ENCODE peak calls at places on chromosomes 12 and 14, in eight cellular contexts. G is heart right ventricle; E is posterior cingulate gyrus; A is Panc1; X is SHP77; T is left cardiac atrium; F is activated T-helper 1 cell treated with anti-CD3 and anti-CD28 coated beads, Interleukin-12 subunit alpha, Interleukin-12 subunit beta, Interleukin-2, Interleukin-4 antibody, amounts not matched to agents 30 ng/mL and 10 ng/mL and 1 ng/mL, durations not matched to agents 14 hours and 24 hours and 36 hours; O is kidney epithelial cell. B is an unnamed sample.

GRCh38 chr14:101182476-101182875 is 279.0 kb upstream of the RTL1 start:
- DNase-seq in G (no peak), E (no peak), A (no peak), X (no peak), T (no peak), F (no peak), O (no peak), B (no peak)

GRCh38 chr12:110923692-110924334 is 3.4 kb upstream of the MYL2 start:
- DNase-seq in G (no peak), E (no peak), A (no peak), X (no peak), T (no peak), F (no peak), O (no peak), B (no peak)

GRCh38 chr12:89418228-89418910 is 66.1 kb upstream of the DUSP6 start:
- DNase-seq in G (no peak), E (no peak), A (no peak), X (no peak), T (no peak), F (no peak), O (no peak), B (peak)

GRCh38 chr12:124694846-124695497 is 127.6 kb upstream of the NCOR2 start:
- DNase-seq in G (peak), E (no peak), A (no peak), X (peak), T (peak), F (no peak), O (peak), B (peak)

GRCh38 chr14:73944432-73945158 is 5.3 kb downstream of the FAM161B start:
- DNase-seq in G (no peak), E (no peak), A (no peak), X (no peak), T (no peak), F (no peak), O (no peak), B (no peak)

GRCh38 chr12:27866382-27867101 is 86.5 kb upstream of the MANSC4 start:
- DNase-seq in G (no peak), E (no peak), A (no peak), X (no peak), T (no peak), F (no peak), O (no peak), B (no peak)

GRCh38 chr14:55092326-55092725 is 36.7 kb upstream of the LGALS3 start:
- DNase-seq in G (no peak), E (no peak), A (no peak), X (no peak), T (no peak), F (no peak), O (no peak), B (no peak)

GRCh38 chr14:52395728-52396127 is 81.6 kb downstream of the PTGER2 start:
- DNase-seq in G (no peak), E (no peak), A (no peak), X (no peak), T (no peak), F (no peak), O (no peak), B (no peak)

GRCh38 chr12:113070117-113070906 is 13.8 kb downstream of the DTX1 start:
- DNase-seq in G (peak), E (no peak), A (no peak), X (no peak), T (peak), F (peak), O (no peak), B (peak)

GRCh38 chr12:114636723-114637480 is 47.1 kb downstream of the TBX3 start:
- DNase-seq in G (no peak), E (no peak), A (no peak), X (no peak), T (no peak), F (no peak), O (no peak), B (no peak)

GRCh38 chr12:59036341-59036740 is 116.0 kb upstream of the LRIG3 start:
- DNase-seq in G (no peak), E (no peak), A (no peak), X (no peak), T (no peak), F (no peak), O (no peak), B (no peak)

GRCh38 chr12:56994231-56994746 is 12.1 kb downstream of the ZBTB39 start:
- DNase-seq in G (no peak), E (no peak), A (no peak), X (no peak), T (no peak), F (no peak), O (no peak), B (no peak)

GRCh38 chr12:122004633-122005071 is 17.0 kb upstream of the BCL7A start:
- DNase-seq in G (no peak), E (no peak), A (no peak), X (no peak), T (no peak), F (no peak), O (no peak), B (no peak)

GRCh38 chr12:133058203-133059125 is 21.2 kb downstream of the ZNF84 start:
- DNase-seq in G (no peak), E (no peak), A (no peak), X (no peak), T (no peak), F (no peak), O (no peak), B (no peak)

GRCh38 chr12:42953021-42953420 is 363.5 kb upstream of the PRICKLE1 start:
- DNase-seq in G (no peak), E (no peak), A (no peak), X (no peak), T (no peak), F (no peak), O (no peak), B (no peak)

GRCh38 chr12:30440826-30441602 is 254.7 kb downstream of the IPO8 start:
- DNase-seq in G (no peak), E (no peak), A (no peak), X (peak), T (peak), F (no peak), O (no peak), B (no peak)

GRCh38 chr12:131786331-131786730 is 41.9 kb upstream of the MMP17 start:
- DNase-seq in G (no peak), E (no peak), A (no peak), X (no peak), T (no peak), F (no peak), O (no peak), B (no peak)

GRCh38 chr12:108135627-108136026 is 6.5 kb downstream of the WSCD2 start:
- DNase-seq in G (no peak), E (no peak), A (no peak), X (no peak), T (no peak), F (no peak), O (no peak), B (no peak)

GRCh38 chr12:120468271-120468845 is 1.2 kb downstream of the SRSF9 start:
- DNase-seq in G (peak), E (no peak), A (no peak), X (no peak), T (peak), F (peak), O (no peak), B (peak)

B was measured in left ventricle myocardium superior.